ENCODE peak calls at places on chromosomes 12 and 14, in seven cellular contexts. One of them, this sample, is unnamed.

GRCh38 chr14:74290415-74290814 is 12.3 kb downstream of the ABCD4 start:
- DNase-seq in upper lobe of left lung: no peak
- DNase-seq in GM13976: peak
- DNase-seq in fibroblast of lung: peak
- DNase-seq in glutamatergic neuron: no peak
- DNase-seq in A549: peak
- DNase-seq in natural killer cell: no peak
- DNase-seq in this sample: no peak

GRCh38 chr14:39431416-39432178 is 636 bp downstream of the FBXO33 start:
- DNase-seq in upper lobe of left lung: no peak
- DNase-seq in natural killer cell: no peak
- DNase-seq in A549: peak
- DNase-seq in glutamatergic neuron: peak
- DNase-seq in fibroblast of lung: peak
- DNase-seq in GM13976: peak
- DNase-seq in this sample: peak

GRCh38 chr12:92987846-92988621 is 58.9 kb upstream of the EEA1 start:
- DNase-seq in glutamatergic neuron: no peak
- DNase-seq in fibroblast of lung: no peak
- DNase-seq in GM13976: peak
- DNase-seq in A549: no peak
- DNase-seq in upper lobe of left lung: no peak
- DNase-seq in natural killer cell: no peak
- DNase-seq in this sample: no peak

GRCh38 chr12:25723286-25723685 is 170.2 kb upstream of the LMNTD1 start:
- DNase-seq in A549: no peak
- DNase-seq in fibroblast of lung: peak
- DNase-seq in upper lobe of left lung: no peak
- DNase-seq in glutamatergic neuron: no peak
- DNase-seq in natural killer cell: no peak
- DNase-seq in GM13976: no peak
- DNase-seq in this sample: no peak

GRCh38 chr12:129049917-129050316 is 196.6 kb downstream of the GLT1D1 start:
- DNase-seq in A549: no peak
- DNase-seq in GM13976: no peak
- DNase-seq in natural killer cell: no peak
- DNase-seq in glutamatergic neuron: no peak
- DNase-seq in upper lobe of left lung: no peak
- DNase-seq in fibroblast of lung: no peak
- DNase-seq in this sample: no peak

GRCh38 chr12:51771008-51771407 is 77.5 kb downstream of the FIGNL2 start:
- DNase-seq in glutamatergic neuron: no peak
- DNase-seq in GM13976: no peak
- DNase-seq in natural killer cell: no peak
- DNase-seq in fibroblast of lung: no peak
- DNase-seq in upper lobe of left lung: no peak
- DNase-seq in A549: no peak
- DNase-seq in this sample: no peak

GRCh38 chr12:117039891-117040309 is 59.3 kb downstream of the TESC start:
- DNase-seq in GM13976: no peak
- DNase-seq in upper lobe of left lung: no peak
- DNase-seq in A549: no peak
- DNase-seq in fibroblast of lung: no peak
- DNase-seq in glutamatergic neuron: no peak
- DNase-seq in natural killer cell: no peak
- DNase-seq in this sample: peak

GRCh38 chr14:61540931-61541330 is 154.4 kb upstream of the HIF1A start:
- DNase-seq in A549: no peak
- DNase-seq in upper lobe of left lung: no peak
- DNase-seq in GM13976: no peak
- DNase-seq in glutamatergic neuron: no peak
- DNase-seq in fibroblast of lung: no peak
- DNase-seq in natural killer cell: no peak
- DNase-seq in this sample: no peak

GRCh38 chr12:75578546-75578945 is 67.1 kb upstream of the KRR1 start:
- DNase-seq in fibroblast of lung: no peak
- DNase-seq in upper lobe of left lung: no peak
- DNase-seq in natural killer cell: no peak
- DNase-seq in A549: no peak
- DNase-seq in glutamatergic neuron: no peak
- DNase-seq in GM13976: no peak
- DNase-seq in this sample: no peak

GRCh38 chr14:59678352-59678751 is 101.7 kb upstream of the CCDC175 start:
- DNase-seq in GM13976: no peak
- DNase-seq in glutamatergic neuron: no peak
- DNase-seq in upper lobe of left lung: no peak
- DNase-seq in A549: no peak
- DNase-seq in natural killer cell: no peak
- DNase-seq in fibroblast of lung: no peak
- DNase-seq in this sample: no peak

GRCh38 chr12:92973614-92974013 is 44.5 kb upstream of the EEA1 start:
- DNase-seq in upper lobe of left lung: no peak
- DNase-seq in glutamatergic neuron: no peak
- DNase-seq in fibroblast of lung: peak
- DNase-seq in A549: peak
- DNase-seq in natural killer cell: no peak
- DNase-seq in GM13976: peak
- DNase-seq in this sample: no peak

GRCh38 chr12:77725611-77726010 is 105.1 kb upstream of the NAV3 start:
- DNase-seq in fibroblast of lung: peak
- DNase-seq in A549: no peak
- DNase-seq in upper lobe of left lung: no peak
- DNase-seq in GM13976: no peak
- DNase-seq in natural killer cell: no peak
- DNase-seq in glutamatergic neuron: no peak
- DNase-seq in this sample: no peak

GRCh38 chr14:70722418-70722817 is 80.7 kb downstream of the TTC9 start:
- DNase-seq in A549: no peak
- DNase-seq in natural killer cell: no peak
- DNase-seq in GM13976: no peak
- DNase-seq in fibroblast of lung: no peak
- DNase-seq in glutamatergic neuron: no peak
- DNase-seq in upper lobe of left lung: no peak
- DNase-seq in this sample: no peak

GRCh38 chr12:50542448-50542847 is 37.7 kb downstream of the DIP2B start:
- DNase-seq in upper lobe of left lung: no peak
- DNase-seq in GM13976: peak
- DNase-seq in natural killer cell: no peak
- DNase-seq in fibroblast of lung: no peak
- DNase-seq in glutamatergic neuron: no peak
- DNase-seq in A549: peak
- DNase-seq in this sample: no peak

GRCh38 chr12:67590122-67590795 is 58.3 kb upstream of the DYRK2 start:
- DNase-seq in GM13976: no peak
- DNase-seq in glutamatergic neuron: no peak
- DNase-seq in natural killer cell: no peak
- DNase-seq in A549: no peak
- DNase-seq in upper lobe of left lung: no peak
- DNase-seq in fibroblast of lung: no peak
- DNase-seq in this sample: no peak

GRCh38 chr14:71321556-71322315 is 414.5 kb downstream of the PCNX1 start:
- DNase-seq in natural killer cell: no peak
- DNase-seq in upper lobe of left lung: no peak
- DNase-seq in glutamatergic neuron: no peak
- DNase-seq in GM13976: no peak
- DNase-seq in fibroblast of lung: peak
- DNase-seq in A549: peak
- DNase-seq in this sample: no peak

GRCh38 chr12:91663331-91663998 is 480.8 kb upstream of the DCN start:
- DNase-seq in fibroblast of lung: no peak
- DNase-seq in upper lobe of left lung: no peak
- DNase-seq in A549: no peak
- DNase-seq in GM13976: no peak
- DNase-seq in glutamatergic neuron: no peak
- DNase-seq in natural killer cell: no peak
- DNase-seq in this sample: no peak

GRCh38 chr12:12813120-12814101 is at the start of gene DDX47:
- DNase-seq in A549: peak
- DNase-seq in GM13976: peak
- DNase-seq in fibroblast of lung: peak
- DNase-seq in upper lobe of left lung: peak
- DNase-seq in glutamatergic neuron: peak
- DNase-seq in natural killer cell: peak
- DNase-seq in this sample: peak

GRCh38 chr12:52228931-52229330 is 4.1 kb upstream of the KRT7 start:
- DNase-seq in A549: no peak
- DNase-seq in glutamatergic neuron: no peak
- DNase-seq in natural killer cell: no peak
- DNase-seq in fibroblast of lung: no peak
- DNase-seq in upper lobe of left lung: no peak
- DNase-seq in GM13976: no peak
- DNase-seq in this sample: peak

GRCh38 chr12:98973395-98973794 is 328.3 kb downstream of the APAF1 start:
- DNase-seq in upper lobe of left lung: no peak
- DNase-seq in natural killer cell: no peak
- DNase-seq in A549: peak
- DNase-seq in glutamatergic neuron: no peak
- DNase-seq in fibroblast of lung: peak
- DNase-seq in GM13976: no peak
- DNase-seq in this sample: no peak

GRCh38 chr12:85568395-85569103 is 267.7 kb downstream of the RASSF9 start:
- DNase-seq in A549: no peak
- DNase-seq in upper lobe of left lung: no peak
- DNase-seq in GM13976: no peak
- DNase-seq in fibroblast of lung: no peak
- DNase-seq in glutamatergic neuron: no peak
- DNase-seq in natural killer cell: no peak
- DNase-seq in this sample: no peak

GRCh38 chr12:121400332-121401139 is 618 bp downstream of the RNF34 start:
- DNase-seq in glutamatergic neuron: peak
- DNase-seq in natural killer cell: peak
- DNase-seq in upper lobe of left lung: peak
- DNase-seq in A549: peak
- DNase-seq in fibroblast of lung: peak
- DNase-seq in GM13976: peak
- DNase-seq in this sample: no peak

DNA sequence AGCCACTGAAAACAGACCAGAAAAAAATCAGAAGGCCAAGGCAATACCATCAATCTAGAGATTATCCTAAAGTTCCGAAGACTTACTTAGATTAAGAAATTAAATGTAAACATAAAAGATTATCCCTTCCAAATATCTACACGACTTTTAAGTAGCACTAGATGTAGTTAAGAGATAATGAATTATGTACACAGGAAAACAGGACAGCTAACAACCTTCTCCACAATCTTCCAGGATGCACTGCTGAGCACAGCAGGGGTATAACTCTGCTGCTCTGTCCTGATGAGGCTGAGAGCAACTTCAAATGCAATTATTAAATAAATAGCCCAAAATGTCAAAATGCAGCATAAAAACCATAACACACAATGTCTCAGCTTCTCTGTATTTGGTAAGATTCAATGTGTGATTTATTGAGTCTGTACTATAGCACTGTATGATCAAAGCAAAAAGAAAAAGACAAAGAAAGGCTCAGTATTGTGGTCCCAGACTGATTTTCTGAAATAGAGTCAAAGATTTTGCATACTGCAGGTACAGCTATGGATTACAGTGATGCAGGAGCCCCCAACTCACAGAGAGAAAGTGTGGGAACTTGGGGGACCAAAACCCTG is 56.9 kb downstream of the TMTC1 start:
- DNase-seq in fibroblast of lung: no peak
- DNase-seq in A549: no peak
- DNase-seq in glutamatergic neuron: no peak
- DNase-seq in upper lobe of left lung: no peak
- DNase-seq in GM13976: no peak
- DNase-seq in natural killer cell: no peak
- DNase-seq in this sample: no peak
- TF ChIP-seq CTCF in fibroblast of lung: no peak
- TF ChIP-seq CTCF in A549: no peak
- TF ChIP-seq CTCF in glutamatergic neuron: no peak
- TF ChIP-seq CTCF in upper lobe of left lung: no peak
- TF ChIP-seq CTCF in GM13976: no peak
- TF ChIP-seq CTCF in natural killer cell: no peak
- TF ChIP-seq CTCF in this sample: no peak

GRCh38 chr12:109279525-109279924 is 29.6 kb downstream of the FOXN4 start:
- DNase-seq in A549: no peak
- DNase-seq in fibroblast of lung: no peak
- DNase-seq in natural killer cell: no peak
- DNase-seq in upper lobe of left lung: no peak
- DNase-seq in glutamatergic neuron: no peak
- DNase-seq in GM13976: no peak
- DNase-seq in this sample: peak
- TF ChIP-seq CTCF in A549: no peak
- TF ChIP-seq CTCF in fibroblast of lung: no peak
- TF ChIP-seq CTCF in natural killer cell: no peak
- TF ChIP-seq CTCF in upper lobe of left lung: no peak
- TF ChIP-seq CTCF in glutamatergic neuron: no peak
- TF ChIP-seq CTCF in GM13976: no peak
- TF ChIP-seq CTCF in this sample: no peak

DNA sequence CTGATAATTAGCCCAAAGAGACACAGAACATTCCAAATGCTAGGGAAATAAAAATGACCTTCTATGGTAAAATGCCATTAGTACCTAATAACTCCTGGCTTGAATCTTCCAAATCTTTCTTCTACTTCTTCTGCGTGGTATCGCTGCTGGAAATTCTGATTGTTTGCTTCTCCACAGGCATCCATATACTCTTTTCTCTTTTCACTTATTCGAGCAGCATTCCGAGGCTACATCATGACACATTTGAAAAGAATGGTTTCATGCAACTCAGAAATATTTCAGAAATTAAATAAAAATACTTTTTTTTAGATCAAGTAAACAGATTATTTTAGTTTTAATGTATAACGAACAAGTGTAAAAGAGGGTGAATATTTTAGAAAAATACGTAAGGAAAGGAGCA is 18.9 kb downstream of the ZCCHC8 start:
- DNase-seq in fibroblast of lung: no peak
- DNase-seq in glutamatergic neuron: no peak
- DNase-seq in natural killer cell: no peak
- DNase-seq in A549: no peak
- DNase-seq in upper lobe of left lung: no peak
- DNase-seq in GM13976: no peak
- DNase-seq in this sample: no peak
- TF ChIP-seq CTCF in fibroblast of lung: no peak
- TF ChIP-seq CTCF in glutamatergic neuron: no peak
- TF ChIP-seq CTCF in natural killer cell: no peak
- TF ChIP-seq CTCF in A549: no peak
- TF ChIP-seq CTCF in upper lobe of left lung: no peak
- TF ChIP-seq CTCF in GM13976: no peak
- TF ChIP-seq CTCF in this sample: no peak

DNA sequence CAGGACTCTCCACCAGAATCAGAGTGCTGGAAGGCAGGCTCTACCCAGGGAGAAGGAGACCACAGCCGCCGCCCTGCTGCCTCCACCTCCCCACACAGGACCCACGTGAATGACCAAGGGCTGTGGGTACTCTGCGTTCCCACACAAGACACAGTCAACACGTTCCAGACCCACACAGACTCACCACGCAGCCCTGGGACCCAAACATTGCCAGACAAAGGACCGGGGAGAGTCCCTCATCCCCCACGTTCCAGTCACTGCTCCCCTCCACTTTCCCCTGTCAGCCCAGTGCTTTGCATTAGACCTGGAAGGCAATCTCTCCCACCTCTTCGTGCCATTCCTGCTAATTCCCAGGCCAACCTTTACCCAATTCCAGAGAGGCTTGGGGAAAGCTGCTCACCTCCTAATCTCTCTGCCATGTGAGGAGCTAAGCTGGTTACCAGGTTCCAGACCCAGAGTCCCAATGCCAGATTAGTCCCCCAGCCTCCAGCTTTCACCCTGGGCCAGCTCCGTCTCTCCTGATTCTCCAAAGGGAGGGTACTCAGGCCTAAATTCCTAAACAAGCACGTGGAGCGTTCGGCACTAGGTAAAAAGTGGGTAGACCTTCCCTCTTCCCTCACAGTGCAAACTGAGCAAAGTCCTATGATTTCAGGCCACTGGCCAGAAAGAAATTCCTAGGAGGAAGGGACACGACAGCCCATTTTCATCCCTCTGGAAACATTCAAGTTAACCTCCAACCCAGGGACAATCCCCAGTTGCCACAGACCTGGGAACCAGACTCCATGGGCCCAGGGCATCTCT is 4.9 kb downstream of the SLC6A13 start:
- DNase-seq in glutamatergic neuron: no peak
- DNase-seq in upper lobe of left lung: no peak
- DNase-seq in fibroblast of lung: no peak
- DNase-seq in natural killer cell: no peak
- DNase-seq in A549: no peak
- DNase-seq in GM13976: no peak
- DNase-seq in this sample: no peak
- TF ChIP-seq CTCF in glutamatergic neuron: no peak
- TF ChIP-seq CTCF in upper lobe of left lung: no peak
- TF ChIP-seq CTCF in fibroblast of lung: no peak
- TF ChIP-seq CTCF in natural killer cell: no peak
- TF ChIP-seq CTCF in A549: no peak
- TF ChIP-seq CTCF in GM13976: no peak
- TF ChIP-seq CTCF in this sample: no peak